ENCODE peak calls at places on chromosomes 2 and 18, in four cellular contexts. W, U, K and P are unnamed samples. For H3K4me1, the result is how much of the 10 kb centered on the place peaks cover.

GRCh38 chr2:99648115-99648850 is 158.5 kb upstream of the REV1 start:
- DNase-seq in U (peak), K (peak), W (no peak), P (no peak)

GRCh38 chr2:7450188-7451156 is 533.3 kb downstream of the RNF144A start:
- DNase-seq in U (no peak), K (no peak), W (peak), P (no peak)

GRCh38 chr2:134869941-134870736 is 31.7 kb downstream of the ACMSD start:
- DNase-seq in K (no peak), U (peak), W (no peak), P (no peak)

GRCh38 chr2:70367722-70368323 is 66.0 kb upstream of the FAM136A start:
- DNase-seq in U (peak), K (no peak), W (no peak), P (peak)

GRCh38 chr2:71558300-71559051 is 105.1 kb downstream of the DYSF start:
- DNase-seq in W (no peak), U (no peak), K (no peak), P (no peak)

GRCh38 chr2:200452377-200452776 is 57.5 kb downstream of the KCTD18 start:
- DNase-seq in U (no peak), K (no peak), W (no peak), P (no peak)

GRCh38 chr2:173119069-173119807 is 43.6 kb downstream of the MAP3K20 start:
- DNase-seq in U (no peak), K (peak), W (no peak), P (no peak)

GRCh38 chr18:63409301-63409700 is 13.0 kb downstream of the VPS4B start:
- DNase-seq in U (peak), K (no peak), W (no peak), P (no peak)

GRCh38 chr18:8412117-8412516 is 197.1 kb upstream of the RAB12 start:
- DNase-seq in K (no peak), W (no peak), U (no peak), P (no peak)

GRCh38 chr2:136126527-136126926 is 8.6 kb upstream of the CXCR4 start:
- DNase-seq in U (no peak), W (no peak), K (no peak), P (no peak)

GRCh38 chr2:29841386-29842004 is 79.9 kb downstream of the ALK start:
- DNase-seq in W (no peak), U (peak), K (peak), P (peak)

GRCh38 chr2:200352631-200353030 is 46.1 kb downstream of the SPATS2L start:
- DNase-seq in K (no peak), W (no peak), U (peak), P (peak)

GRCh38 chr2:200177971-200178911 is 128.3 kb upstream of the SPATS2L start:
- DNase-seq in U (peak), K (no peak), W (no peak), P (no peak)

GRCh38 chr2:20469595-20469994 is 22.7 kb downstream of the RHOB start:
- DNase-seq in U (no peak), W (no peak), K (no peak), P (no peak)

GRCh38 chr2:174606336-174606735 is 8.7 kb upstream of the WIPF1 start:
- DNase-seq in U (peak), W (peak), K (no peak), P (peak)

GRCh38 chr2:128686498-128686861 is 367.8 kb upstream of the HS6ST1 start:
- DNase-seq in U (no peak), K (no peak), W (no peak), P (no peak)

GRCh38 chr2:73830871-73831401 is 2.2 kb downstream of the STAMBP start:
- DNase-seq in W (peak), U (peak), K (no peak), P (peak)

GRCh38 chr2:105803337-105803736 is 58.6 kb downstream of the NCK2 start:
- DNase-seq in W (no peak), U (no peak), K (no peak), P (no peak)

GRCh38 chr2:105800953-105801635 is 56.4 kb downstream of the NCK2 start:
- DNase-seq in U (no peak), K (no peak), W (peak), P (no peak)

GRCh38 chr2:105803773-105804172 is 59.1 kb downstream of the NCK2 start:
- DNase-seq in K (no peak), U (no peak), W (no peak), P (no peak)

GRCh38 chr2:105801961-105802360 is 57.2 kb downstream of the NCK2 start:
- DNase-seq in K (no peak), U (no peak), W (no peak), P (no peak)

GRCh38 chr2:105802587-105802986 is 57.9 kb downstream of the NCK2 start:
- DNase-seq in W (peak), K (no peak), U (no peak), P (no peak)
- H3K4me1 ChIP-seq in W (half or more), K (under half), U (under half), P (under half)

DNA sequence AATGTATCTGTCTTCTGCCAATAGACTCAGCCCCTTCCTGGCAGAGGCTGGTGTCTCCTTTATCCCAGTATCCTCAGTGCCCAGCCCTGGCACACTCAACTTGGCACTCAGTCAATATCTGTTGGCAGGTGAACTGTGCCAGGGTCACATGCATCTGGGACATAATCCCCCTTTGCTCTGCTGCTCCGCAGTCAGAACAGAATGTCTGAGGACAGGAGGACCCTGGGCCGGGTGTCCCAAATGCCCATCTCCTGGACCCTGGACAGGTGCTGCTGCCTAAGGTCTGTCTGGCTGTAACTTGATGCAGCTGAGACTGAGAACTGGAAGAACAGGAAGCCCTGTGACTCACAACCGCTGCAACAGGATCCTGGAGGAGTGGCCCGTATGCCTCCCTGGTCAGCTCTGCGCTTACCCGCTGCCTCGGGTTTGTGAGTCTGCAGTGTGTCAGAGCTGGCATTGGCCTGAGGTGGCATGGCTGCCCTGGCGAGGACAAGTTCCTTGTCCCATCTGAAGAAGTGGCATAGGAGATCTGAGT is 11.4 kb downstream of the HK2 start:
- DNase-seq in K (peak), U (peak), W (no peak), P (peak)
- H3K4me1 ChIP-seq in K (under half), U (half or more), W (half or more), P (under half)

DNA sequence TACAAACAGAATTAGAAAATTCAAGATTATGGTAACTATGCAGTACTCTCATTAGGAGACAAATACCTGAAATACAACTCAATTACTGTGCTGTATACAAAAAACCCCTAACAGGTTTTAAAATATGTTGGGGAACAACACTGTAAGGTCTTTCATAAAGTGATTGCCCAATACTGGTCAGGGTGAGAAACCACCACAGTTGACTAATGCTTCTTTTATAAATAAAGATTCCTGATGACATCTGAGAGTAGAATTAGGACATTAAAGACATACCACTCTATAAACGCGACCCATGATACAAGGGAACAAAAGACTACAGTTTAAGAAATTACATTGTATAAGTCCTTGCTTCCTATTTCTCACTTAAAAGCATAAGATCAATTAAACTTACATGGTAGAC is 52.5 kb downstream of the ZNF521 start:
- DNase-seq in U (peak), K (no peak), W (no peak), P (no peak)
- H3K4me1 ChIP-seq in U (under half), K (under half), W (under half), P (under half)

GRCh38 chr2:102145939-102146338 is 3.4 kb downstream of the IL1R1 start:
- DNase-seq in U (no peak), K (no peak), W (no peak), P (no peak)
- H3K4me1 ChIP-seq in U (under half), K (under half), W (under half), P (under half)

GRCh38 chr2:33091541-33092123 is 144.9 kb downstream of the LTBP1 start:
- DNase-seq in W (no peak), U (no peak), K (no peak), P (no peak)
- H3K4me1 ChIP-seq in W (under half), U (under half), K (under half), P (under half)

GRCh38 chr18:24015897-24016631 is 1.5 kb downstream of the TTC39C start:
- DNase-seq in U (no peak), W (no peak), K (no peak), P (no peak)

GRCh38 chr18:24016643-24017042 is 2.1 kb downstream of the TTC39C start:
- DNase-seq in K (no peak), U (no peak), W (no peak), P (no peak)

GRCh38 chr18:24019641-24020331 is 5.2 kb downstream of the TTC39C start:
- DNase-seq in K (no peak), W (peak), U (no peak), P (no peak)

GRCh38 chr18:24021505-24021904 is 7.0 kb downstream of the TTC39C start:
- DNase-seq in W (no peak), K (no peak), U (no peak), P (no peak)

DNA sequence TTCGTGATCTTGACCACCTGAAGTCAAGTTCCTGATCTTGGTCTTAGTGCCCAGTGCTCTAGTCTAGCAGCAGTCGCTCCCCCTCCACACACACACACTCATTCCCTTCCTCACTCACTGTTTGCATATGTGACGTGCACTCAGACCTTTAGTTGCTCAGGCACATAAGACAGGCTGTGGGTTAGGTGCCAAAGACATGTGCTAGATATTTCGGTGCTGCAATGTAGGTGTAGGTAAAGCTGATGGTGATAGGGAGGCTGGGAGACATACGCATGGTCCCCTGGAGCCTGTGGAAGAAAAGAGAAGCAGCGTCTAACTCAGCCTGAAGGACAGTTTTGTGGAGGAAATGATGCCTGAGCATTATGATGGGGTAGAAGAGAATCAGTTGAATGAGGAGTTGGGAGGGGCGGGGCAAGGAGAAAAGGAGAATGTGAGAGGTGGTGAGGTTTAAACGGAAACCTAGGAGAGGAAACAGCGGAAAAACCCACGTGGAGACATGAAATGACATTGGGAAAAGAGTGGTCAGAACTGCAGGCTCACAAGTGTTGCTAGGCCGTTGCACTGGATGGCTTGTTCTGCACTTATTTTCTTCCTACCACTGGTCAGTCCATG is 3.9 kb downstream of the TTC39C start:
- DNase-seq in W (peak), U (no peak), K (no peak), P (no peak)
- H3K4me1 ChIP-seq in W (half or more), U (under half), K (under half), P (under half)

GRCh38 chr2:233354971-233355574 is 779 bp downstream of the DGKD start:
- DNase-seq in K (no peak), U (no peak), W (no peak), P (peak)
- H3K4me1 ChIP-seq in K (under half), U (under half), W (half or more), P (under half)